ENCODE peak calls at places on chromosomes 2 and 18, in nine cellular contexts. Y, F, E, Z, G, A, C, W and D are unnamed samples. For H3K36me3, the result is how much of the 10 kb centered on the place peaks cover.

GRCh38 chr18:63897072-63897471 is 9.6 kb downstream of the SERPINB2 start:
- DNase-seq in A (no peak), Y (no peak), Z (no peak), C (no peak), G (no peak), F (no peak), W (no peak), E (peak), D (no peak)

GRCh38 chr2:25700221-25700660 is 26.9 kb upstream of the DTNB start:
- DNase-seq in Z (no peak), A (no peak), C (no peak), E (peak), W (no peak), Y (peak), F (no peak), G (peak), D (no peak)

GRCh38 chr2:35343135-35343534 is 1012.4 kb upstream of the CRIM1 start:
- DNase-seq in Z (no peak), C (no peak), E (peak), Y (peak), F (no peak), G (peak), A (no peak), W (no peak), D (no peak)

GRCh38 chr2:236403125-236403524 is 138.9 kb upstream of the ASB18 start:
- DNase-seq in E (no peak), Y (no peak), W (no peak), F (no peak), Z (no peak), G (no peak), A (no peak), C (no peak), D (no peak)

GRCh38 chr2:109699646-109700045 is 85.5 kb downstream of the SOWAHC start:
- DNase-seq in F (no peak), Z (peak), C (no peak), E (peak), G (no peak), A (no peak), W (no peak), Y (no peak), D (peak)

GRCh38 chr2:150938586-150938985 is 323.1 kb downstream of the RBM43 start:
- DNase-seq in F (no peak), Z (no peak), C (no peak), A (no peak), Y (peak), W (no peak), E (no peak), G (no peak), D (no peak)

GRCh38 chr2:43024515-43024962 is 201.9 kb downstream of the ZFP36L2 start:
- DNase-seq in A (peak), Y (peak), C (peak), G (peak), F (peak), Z (peak), W (peak), E (peak), D (peak)

GRCh38 chr18:5537860-5538259 is 5.9 kb downstream of the EPB41L3 start:
- DNase-seq in W (no peak), Z (no peak), A (no peak), C (no peak), G (no peak), F (no peak), Y (no peak), E (no peak), D (no peak)

GRCh38 chr2:120858361-120858760 is 122.7 kb downstream of the GLI2 start:
- DNase-seq in E (no peak), W (no peak), Z (no peak), C (no peak), A (no peak), Y (no peak), F (no peak), G (no peak), D (no peak)

GRCh38 chr2:105827351-105828096 is 82.8 kb downstream of the NCK2 start:
- DNase-seq in Y (no peak), G (no peak), E (no peak), A (no peak), W (no peak), C (no peak), Z (no peak), F (no peak), D (no peak)
- H3K27ac ChIP-seq in Y (no peak), G (no peak), E (no peak), A (no peak), W (no peak), C (no peak), Z (no peak), F (no peak), D (no peak)

DNA sequence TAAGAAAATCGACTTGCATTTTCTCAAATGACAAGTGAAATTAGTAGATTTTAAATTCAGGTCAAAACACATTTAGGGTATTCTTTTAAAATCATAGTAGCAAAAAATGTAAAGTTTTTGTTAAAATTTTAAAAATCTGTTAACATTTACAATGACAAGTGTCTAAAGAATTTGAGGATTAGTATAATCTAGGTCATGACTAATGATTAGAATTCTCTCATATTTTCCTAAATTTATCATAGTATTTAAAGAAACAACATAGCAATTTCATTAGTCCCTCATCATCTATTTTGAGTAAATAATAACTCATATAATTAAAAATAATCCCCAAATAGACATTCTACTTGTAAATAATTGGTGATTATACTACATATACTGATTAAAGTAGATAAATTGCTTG is 23.6 kb downstream of the THUMPD2 start:
- DNase-seq in G (no peak), F (no peak), Y (no peak), W (no peak), Z (no peak), A (no peak), E (no peak), C (no peak), D (no peak)
- H3K36me3 ChIP-seq in G (half or more), F (under half), Y (half or more), W (under half), Z (under half), A (under half), E (under half), C (under half), D (half or more)

GRCh38 chr2:189164732-189165131 is 14.8 kb downstream of the COL5A2 start:
- DNase-seq in Z (peak), Y (peak), G (no peak), F (no peak), A (no peak), W (no peak), C (no peak), E (no peak), D (no peak)
- H3K4me3 ChIP-seq in Z (no peak), Y (no peak), G (no peak), F (no peak), A (no peak), W (no peak), C (no peak), E (no peak), D (no peak)

DNA sequence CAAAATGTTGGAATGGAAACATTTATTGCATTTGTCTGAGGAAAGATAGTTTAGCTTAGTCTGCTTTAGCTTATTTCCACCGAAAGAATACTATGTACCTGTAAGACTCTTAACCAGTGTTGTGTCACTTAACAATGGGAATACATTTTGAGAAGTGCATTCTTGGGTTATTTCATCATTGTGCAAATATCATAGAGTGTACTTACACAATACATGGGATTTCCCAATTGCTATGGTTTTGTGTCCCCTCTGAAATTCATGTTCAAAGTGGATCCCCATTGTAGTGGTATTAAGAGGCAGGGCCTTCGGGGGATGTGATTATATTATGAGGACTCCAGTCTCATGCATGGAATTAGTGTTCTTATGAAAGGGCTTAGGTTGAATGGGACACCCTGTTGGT is 249.4 kb upstream of the UBE2E3 start:
- DNase-seq in E (no peak), G (no peak), A (no peak), C (no peak), W (no peak), F (no peak), Z (no peak), Y (peak), D (no peak)
- H3K27ac ChIP-seq in E (no peak), G (no peak), A (no peak), C (no peak), W (no peak), F (no peak), Z (no peak), Y (peak), D (no peak)

GRCh38 chr18:79914614-79915160 is 36.8 kb downstream of the SLC66A2 start:
- DNase-seq in F (no peak), W (no peak), E (no peak), Z (no peak), A (peak), Y (no peak), C (no peak), G (no peak), D (no peak)

GRCh38 chr18:79916546-79917350 is 34.7 kb downstream of the SLC66A2 start:
- DNase-seq in C (no peak), Y (no peak), G (no peak), A (peak), Z (peak), W (no peak), F (no peak), E (no peak), D (no peak)

GRCh38 chr18:79916128-79916494 is 35.3 kb downstream of the SLC66A2 start:
- DNase-seq in W (no peak), A (no peak), E (no peak), G (no peak), Z (no peak), Y (no peak), C (no peak), F (no peak), D (no peak)

GRCh38 chr18:79917351-79918088 is 33.9 kb downstream of the SLC66A2 start:
- DNase-seq in Z (no peak), W (no peak), C (no peak), Y (no peak), A (peak), G (no peak), E (no peak), F (no peak), D (peak)

GRCh38 chr18:79915161-79916127 is 36.0 kb downstream of the SLC66A2 start:
- DNase-seq in A (peak), W (no peak), E (no peak), C (no peak), Z (peak), Y (no peak), F (no peak), G (peak), D (peak)
- H3K36me3 ChIP-seq in A (under half), W (under half), E (under half), C (under half), Z (under half), Y (under half), F (under half), G (under half), D (under half)

GRCh38 chr2:211405036-211405435 is 848.6 kb downstream of the CPS1 start:
- DNase-seq in A (no peak), F (no peak), C (no peak), Z (no peak), Y (no peak), G (no peak), E (no peak), W (no peak), D (no peak)
- H3K4me3 ChIP-seq in A (no peak), F (no peak), C (no peak), Z (no peak), Y (no peak), G (no peak), E (no peak), W (no peak), D (no peak)

GRCh38 chr2:178863856-178864620 is 56.8 kb upstream of the TTN start:
- DNase-seq in E (no peak), Y (peak), F (peak), A (peak), C (no peak), G (no peak), W (no peak), Z (no peak), D (peak)

GRCh38 chr2:178863130-178863855 is 56.1 kb upstream of the TTN start:
- DNase-seq in A (no peak), G (no peak), W (no peak), E (no peak), Y (no peak), Z (no peak), F (no peak), C (no peak), D (no peak)

GRCh38 chr2:178865537-178865936 is 58.3 kb upstream of the TTN start:
- DNase-seq in G (no peak), E (no peak), W (no peak), Z (no peak), Y (no peak), C (no peak), A (no peak), F (no peak), D (no peak)

GRCh38 chr2:178865999-178866398 is 58.8 kb upstream of the TTN start:
- DNase-seq in W (no peak), A (no peak), C (no peak), F (no peak), E (no peak), G (no peak), Y (no peak), Z (no peak), D (no peak)

GRCh38 chr2:178865121-178865520 is 57.9 kb upstream of the TTN start:
- DNase-seq in G (no peak), Z (no peak), A (no peak), Y (peak), F (peak), E (no peak), C (no peak), W (no peak), D (no peak)
- H3K27ac ChIP-seq in G (no peak), Z (no peak), A (peak), Y (peak), F (peak), E (no peak), C (no peak), W (no peak), D (peak)

DNA sequence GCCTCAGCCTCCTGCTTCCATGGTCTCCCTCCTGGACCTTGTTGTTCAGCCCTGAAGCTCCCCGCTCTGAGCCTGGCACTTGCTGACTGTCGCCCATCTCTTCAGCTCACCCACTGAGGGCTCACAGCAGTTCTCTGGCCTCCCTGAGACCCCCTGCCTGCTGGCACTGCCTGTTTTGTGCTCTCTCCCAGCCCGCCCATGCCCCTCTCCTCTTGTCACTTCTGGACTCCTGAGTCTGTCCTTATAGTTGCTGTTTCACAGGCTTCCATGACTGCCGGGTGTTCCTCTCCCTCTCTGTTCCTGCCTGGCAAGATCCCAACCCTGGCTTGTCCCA is 110.5 kb downstream of the CEP192 start:
- DNase-seq in G (no peak), E (no peak), C (no peak), W (no peak), Z (no peak), A (no peak), Y (no peak), F (no peak), D (no peak)
- H3K36me3 ChIP-seq in G (half or more), E (under half), C (under half), W (under half), Z (under half), A (under half), Y (half or more), F (under half), D (half or more)

GRCh38 chr2:139550873-139551272 is 770.7 kb upstream of the NXPH2 start:
- DNase-seq in A (no peak), Z (no peak), W (no peak), G (no peak), F (no peak), Y (no peak), C (no peak), E (no peak), D (no peak)

GRCh38 chr2:139544452-139544851 is 764.3 kb upstream of the NXPH2 start:
- DNase-seq in A (no peak), C (no peak), G (no peak), Z (no peak), F (no peak), E (peak), Y (no peak), W (no peak), D (no peak)

DNA sequence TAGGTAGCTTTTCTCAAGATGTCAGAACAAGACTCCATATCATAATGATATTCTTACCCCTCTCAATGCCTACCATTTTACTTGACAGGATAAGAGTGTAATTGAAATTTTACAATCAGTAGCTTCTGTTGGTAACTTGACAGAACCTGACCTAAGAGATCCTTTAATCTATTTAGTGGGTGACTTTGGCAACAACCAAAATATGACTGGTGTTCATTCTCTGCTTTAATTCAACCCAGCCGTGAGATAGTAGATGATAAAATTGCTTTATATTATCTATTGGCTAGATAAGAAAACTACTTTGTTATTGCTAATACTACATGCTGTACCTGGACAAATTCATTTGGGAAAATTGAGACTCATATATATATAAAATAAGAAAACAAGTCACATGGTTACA is 770.2 kb upstream of the NXPH2 start:
- DNase-seq in W (no peak), C (no peak), Z (no peak), G (no peak), Y (no peak), A (no peak), E (no peak), F (no peak), D (no peak)
- H3K4me3 ChIP-seq in W (no peak), C (no peak), Z (no peak), G (no peak), Y (no peak), A (no peak), E (no peak), F (no peak), D (no peak)